ENCODE peak calls at places on chromosomes 6 and 20, in nine cellular contexts. One of them, this sample, is unnamed.

GRCh38 chr6:140314675-140315074 is 940.2 kb upstream of the CITED2 start:
- DNase-seq in breast epithelium: no peak
- DNase-seq in fibroblast of lung: no peak
- DNase-seq in ascending aorta: no peak
- DNase-seq in pancreas: no peak
- DNase-seq in fibroblast of the aortic adventitia: no peak
- DNase-seq in transverse colon: no peak
- DNase-seq in A549: no peak
- DNase-seq in cardiac muscle cell: no peak
- DNase-seq in this sample: no peak

GRCh38 chr20:61833807-61834610 is 231.7 kb downstream of the TAF4 start:
- DNase-seq in breast epithelium: no peak
- DNase-seq in fibroblast of lung: no peak
- DNase-seq in ascending aorta: no peak
- DNase-seq in pancreas: no peak
- DNase-seq in fibroblast of the aortic adventitia: no peak
- DNase-seq in transverse colon: no peak
- DNase-seq in A549: no peak
- DNase-seq in cardiac muscle cell: no peak
- DNase-seq in this sample: no peak

GRCh38 chr20:50460115-50460607 is 50.0 kb upstream of the PTPN1 start:
- DNase-seq in breast epithelium: no peak
- DNase-seq in fibroblast of lung: no peak
- DNase-seq in ascending aorta: no peak
- DNase-seq in pancreas: no peak
- DNase-seq in fibroblast of the aortic adventitia: no peak
- DNase-seq in transverse colon: no peak
- DNase-seq in A549: no peak
- DNase-seq in cardiac muscle cell: no peak
- DNase-seq in this sample: no peak

GRCh38 chr6:96509281-96509680 is 12.3 kb upstream of the UFL1 start:
- DNase-seq in breast epithelium: no peak
- DNase-seq in fibroblast of lung: no peak
- DNase-seq in ascending aorta: no peak
- DNase-seq in pancreas: no peak
- DNase-seq in fibroblast of the aortic adventitia: no peak
- DNase-seq in transverse colon: no peak
- DNase-seq in A549: no peak
- DNase-seq in cardiac muscle cell: no peak
- DNase-seq in this sample: no peak

GRCh38 chr20:47133809-47134456 is 222.6 kb downstream of the ZMYND8 start:
- DNase-seq in breast epithelium: no peak
- DNase-seq in fibroblast of lung: peak; percentile 79
- DNase-seq in ascending aorta: no peak
- DNase-seq in pancreas: no peak
- DNase-seq in fibroblast of the aortic adventitia: peak; percentile 83
- DNase-seq in transverse colon: no peak
- DNase-seq in A549: peak; percentile 37
- DNase-seq in cardiac muscle cell: no peak
- DNase-seq in this sample: no peak

GRCh38 chr6:68069921-68070709 is 565.0 kb upstream of the ADGRB3 start:
- DNase-seq in breast epithelium: no peak
- DNase-seq in fibroblast of lung: peak; percentile 1
- DNase-seq in ascending aorta: no peak
- DNase-seq in pancreas: no peak
- DNase-seq in fibroblast of the aortic adventitia: no peak
- DNase-seq in transverse colon: no peak
- DNase-seq in A549: no peak
- DNase-seq in cardiac muscle cell: no peak
- DNase-seq in this sample: no peak

GRCh38 chr6:138818496-138819194 is 22.8 kb downstream of the ECT2L start:
- DNase-seq in breast epithelium: no peak
- DNase-seq in fibroblast of lung: no peak
- DNase-seq in ascending aorta: no peak
- DNase-seq in pancreas: no peak
- DNase-seq in fibroblast of the aortic adventitia: no peak
- DNase-seq in transverse colon: no peak
- DNase-seq in A549: no peak
- DNase-seq in cardiac muscle cell: no peak
- DNase-seq in this sample: peak; percentile 75

GRCh38 chr20:16747291-16747811 is 807 bp upstream of the OTOR start:
- DNase-seq in breast epithelium: no peak
- DNase-seq in fibroblast of lung: no peak
- DNase-seq in ascending aorta: no peak
- DNase-seq in pancreas: no peak
- DNase-seq in fibroblast of the aortic adventitia: no peak
- DNase-seq in transverse colon: no peak
- DNase-seq in A549: no peak
- DNase-seq in cardiac muscle cell: no peak
- DNase-seq in this sample: no peak

GRCh38 chr6:70396796-70397729 is 16.2 kb upstream of the FAM135A start:
- DNase-seq in breast epithelium: no peak
- DNase-seq in fibroblast of lung: peak; percentile 5
- DNase-seq in ascending aorta: no peak
- DNase-seq in pancreas: no peak
- DNase-seq in fibroblast of the aortic adventitia: no peak
- DNase-seq in transverse colon: no peak
- DNase-seq in A549: no peak
- DNase-seq in cardiac muscle cell: peak; percentile 5
- DNase-seq in this sample: no peak

GRCh38 chr6:73579851-73580246 is 59.0 kb upstream of the EEF1A1 start:
- DNase-seq in breast epithelium: no peak
- DNase-seq in fibroblast of lung: peak; percentile 98
- DNase-seq in ascending aorta: no peak
- DNase-seq in pancreas: peak; percentile 28
- DNase-seq in fibroblast of the aortic adventitia: peak; percentile 98
- DNase-seq in transverse colon: no peak
- DNase-seq in A549: peak; percentile 35
- DNase-seq in cardiac muscle cell: no peak
- DNase-seq in this sample: peak; percentile 55

GRCh38 chr6:95978230-95978629 is 37.5 kb upstream of the FUT9 start:
- DNase-seq in breast epithelium: no peak
- DNase-seq in fibroblast of lung: no peak
- DNase-seq in ascending aorta: no peak
- DNase-seq in pancreas: no peak
- DNase-seq in fibroblast of the aortic adventitia: no peak
- DNase-seq in transverse colon: no peak
- DNase-seq in A549: no peak
- DNase-seq in cardiac muscle cell: no peak
- DNase-seq in this sample: no peak

GRCh38 chr6:169383265-169383664 is 129.6 kb upstream of the THBS2 start:
- DNase-seq in breast epithelium: no peak
- DNase-seq in fibroblast of lung: no peak
- DNase-seq in ascending aorta: no peak
- DNase-seq in pancreas: no peak
- DNase-seq in fibroblast of the aortic adventitia: no peak
- DNase-seq in transverse colon: no peak
- DNase-seq in A549: no peak
- DNase-seq in cardiac muscle cell: no peak
- DNase-seq in this sample: no peak

GRCh38 chr6:42545226-42545773 is 18.5 kb upstream of the UBR2 start:
- DNase-seq in breast epithelium: no peak
- DNase-seq in fibroblast of lung: no peak
- DNase-seq in ascending aorta: no peak
- DNase-seq in pancreas: no peak
- DNase-seq in fibroblast of the aortic adventitia: no peak
- DNase-seq in transverse colon: no peak
- DNase-seq in A549: no peak
- DNase-seq in cardiac muscle cell: peak; percentile 62
- DNase-seq in this sample: no peak

GRCh38 chr20:49706548-49707517 is 6.8 kb downstream of the B4GALT5 start:
- DNase-seq in breast epithelium: no peak
- DNase-seq in fibroblast of lung: no peak
- DNase-seq in ascending aorta: no peak
- DNase-seq in pancreas: no peak
- DNase-seq in fibroblast of the aortic adventitia: no peak
- DNase-seq in transverse colon: peak; percentile 48
- DNase-seq in A549: peak; percentile 42
- DNase-seq in cardiac muscle cell: peak; percentile 48
- DNase-seq in this sample: no peak

GRCh38 chr6:44503471-44503870 is 116.0 kb downstream of the CDC5L start:
- DNase-seq in breast epithelium: no peak
- DNase-seq in fibroblast of lung: no peak
- DNase-seq in ascending aorta: no peak
- DNase-seq in pancreas: no peak
- DNase-seq in fibroblast of the aortic adventitia: no peak
- DNase-seq in transverse colon: no peak
- DNase-seq in A549: no peak
- DNase-seq in cardiac muscle cell: no peak
- DNase-seq in this sample: no peak

GRCh38 chr20:1684872-1685271 is 27.3 kb upstream of the SIRPG start:
- DNase-seq in breast epithelium: no peak
- DNase-seq in fibroblast of lung: no peak
- DNase-seq in ascending aorta: no peak
- DNase-seq in pancreas: no peak
- DNase-seq in fibroblast of the aortic adventitia: no peak
- DNase-seq in transverse colon: no peak
- DNase-seq in A549: no peak
- DNase-seq in cardiac muscle cell: no peak
- DNase-seq in this sample: no peak

GRCh38 chr6:43334466-43335095 is 26.0 kb upstream of the CRIP3 start:
- DNase-seq in breast epithelium: no peak
- DNase-seq in fibroblast of lung: peak; percentile 70
- DNase-seq in ascending aorta: no peak
- DNase-seq in pancreas: no peak
- DNase-seq in fibroblast of the aortic adventitia: peak; percentile 71
- DNase-seq in transverse colon: no peak
- DNase-seq in A549: peak; percentile 25
- DNase-seq in cardiac muscle cell: peak; percentile 77
- DNase-seq in this sample: peak; percentile 20

DNA sequence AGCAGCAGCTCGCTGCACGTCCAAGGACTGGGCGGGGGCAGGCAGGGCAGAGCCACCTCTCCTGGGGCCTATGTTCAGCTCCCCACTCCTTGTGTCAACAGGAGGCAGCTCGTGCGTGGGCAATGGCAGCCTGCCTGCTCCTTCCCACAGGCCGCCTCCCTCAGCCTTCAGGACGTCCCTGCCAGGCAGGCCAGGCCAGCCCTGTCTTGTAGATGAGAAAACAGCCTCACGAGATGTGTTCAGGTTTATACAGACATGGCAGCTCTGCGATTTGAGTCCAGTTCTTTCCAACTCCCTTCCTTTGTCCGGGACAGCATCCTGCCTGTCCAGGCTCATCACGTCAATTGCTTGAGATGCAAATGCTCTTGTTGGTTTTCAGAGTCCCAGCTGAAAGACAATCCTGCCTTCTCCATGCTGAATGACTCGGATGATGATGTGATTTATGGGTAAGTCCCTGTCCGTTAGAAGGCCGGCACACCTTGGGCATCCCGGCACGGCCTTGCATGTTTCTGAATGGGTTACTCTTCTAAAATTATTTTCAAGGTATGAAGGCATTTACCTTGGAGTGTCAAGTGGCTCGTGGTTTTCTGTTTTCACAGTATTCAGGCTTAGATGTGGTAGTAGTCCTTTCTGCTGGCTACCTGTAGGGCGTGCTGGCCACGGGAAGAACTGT is 13.5 kb downstream of the DYNLT1 start:
- DNase-seq in breast epithelium: peak; percentile 77
- DNase-seq in fibroblast of lung: peak; percentile 60
- DNase-seq in ascending aorta: no peak
- DNase-seq in pancreas: no peak
- DNase-seq in fibroblast of the aortic adventitia: peak; percentile 76
- DNase-seq in transverse colon: peak; percentile 63
- DNase-seq in A549: no peak
- DNase-seq in cardiac muscle cell: no peak
- DNase-seq in this sample: no peak
- H3K4me3 ChIP-seq in breast epithelium: peak overlapping the region; percentile 15
- H3K4me3 ChIP-seq in fibroblast of lung: no peak overlapping the region
- H3K4me3 ChIP-seq in ascending aorta: no peak overlapping the region
- H3K4me3 ChIP-seq in pancreas: no peak overlapping the region
- H3K4me3 ChIP-seq in fibroblast of the aortic adventitia: peak overlapping the region; percentile 10
- H3K4me3 ChIP-seq in transverse colon: no peak overlapping the region
- H3K4me3 ChIP-seq in A549: no peak overlapping the region
- H3K4me3 ChIP-seq in cardiac muscle cell: no peak overlapping the region
- H3K4me3 ChIP-seq in this sample: no peak overlapping the region

GRCh38 chr6:97586344-97586743 is 303.3 kb upstream of the MMS22L start:
- DNase-seq in breast epithelium: no peak
- DNase-seq in fibroblast of lung: peak; percentile 43
- DNase-seq in ascending aorta: no peak
- DNase-seq in pancreas: no peak
- DNase-seq in fibroblast of the aortic adventitia: peak; percentile 1
- DNase-seq in transverse colon: no peak
- DNase-seq in A549: no peak
- DNase-seq in cardiac muscle cell: peak; percentile 50
- DNase-seq in this sample: peak; percentile 24
- TF ChIP-seq CTCF in breast epithelium: no peak
- TF ChIP-seq CTCF in fibroblast of lung: peak; percentile 29
- TF ChIP-seq CTCF in ascending aorta: no peak
- TF ChIP-seq CTCF in pancreas: no peak
- TF ChIP-seq CTCF in fibroblast of the aortic adventitia: no peak
- TF ChIP-seq CTCF in transverse colon: no peak
- TF ChIP-seq CTCF in A549: no peak
- TF ChIP-seq CTCF in cardiac muscle cell: no peak
- TF ChIP-seq CTCF in this sample: no peak

GRCh38 chr6:33198159-33198852 is 2.2 kb downstream of the RXRB start:
- DNase-seq in breast epithelium: no peak
- DNase-seq in fibroblast of lung: no peak
- DNase-seq in ascending aorta: no peak
- DNase-seq in pancreas: peak; percentile 27
- DNase-seq in fibroblast of the aortic adventitia: no peak
- DNase-seq in transverse colon: no peak
- DNase-seq in A549: no peak
- DNase-seq in cardiac muscle cell: no peak
- DNase-seq in this sample: no peak
- H3K4me3 ChIP-seq in breast epithelium: peak overlapping the region; percentile 5
- H3K4me3 ChIP-seq in fibroblast of lung: no peak overlapping the region
- H3K4me3 ChIP-seq in ascending aorta: no peak overlapping the region
- H3K4me3 ChIP-seq in pancreas: no peak overlapping the region
- H3K4me3 ChIP-seq in fibroblast of the aortic adventitia: peak overlapping the region; percentile 22
- H3K4me3 ChIP-seq in transverse colon: no peak overlapping the region
- H3K4me3 ChIP-seq in A549: no peak overlapping the region
- H3K4me3 ChIP-seq in cardiac muscle cell: no peak overlapping the region
- H3K4me3 ChIP-seq in this sample: no peak overlapping the region

GRCh38 chr20:10784337-10785183 is 110.8 kb upstream of the JAG1 start:
- DNase-seq in breast epithelium: no peak
- DNase-seq in fibroblast of lung: no peak
- DNase-seq in ascending aorta: no peak
- DNase-seq in pancreas: no peak
- DNase-seq in fibroblast of the aortic adventitia: no peak
- DNase-seq in transverse colon: no peak
- DNase-seq in A549: no peak
- DNase-seq in cardiac muscle cell: no peak
- DNase-seq in this sample: no peak

GRCh38 chr20:10781526-10781925 is 107.7 kb upstream of the JAG1 start:
- DNase-seq in breast epithelium: no peak
- DNase-seq in fibroblast of lung: no peak
- DNase-seq in ascending aorta: no peak
- DNase-seq in pancreas: no peak
- DNase-seq in fibroblast of the aortic adventitia: no peak
- DNase-seq in transverse colon: no peak
- DNase-seq in A549: no peak
- DNase-seq in cardiac muscle cell: no peak
- DNase-seq in this sample: peak; percentile 41

GRCh38 chr20:10780901-10781300 is 107.1 kb upstream of the JAG1 start:
- DNase-seq in breast epithelium: no peak
- DNase-seq in fibroblast of lung: no peak
- DNase-seq in ascending aorta: no peak
- DNase-seq in pancreas: no peak
- DNase-seq in fibroblast of the aortic adventitia: no peak
- DNase-seq in transverse colon: no peak
- DNase-seq in A549: no peak
- DNase-seq in cardiac muscle cell: peak; percentile 53
- DNase-seq in this sample: peak; percentile 20

GRCh38 chr20:10786678-10787077 is 112.9 kb upstream of the JAG1 start:
- DNase-seq in breast epithelium: no peak
- DNase-seq in fibroblast of lung: no peak
- DNase-seq in ascending aorta: no peak
- DNase-seq in pancreas: no peak
- DNase-seq in fibroblast of the aortic adventitia: no peak
- DNase-seq in transverse colon: no peak
- DNase-seq in A549: no peak
- DNase-seq in cardiac muscle cell: no peak
- DNase-seq in this sample: no peak

GRCh38 chr20:10783660-10784336 is 110.0 kb upstream of the JAG1 start:
- DNase-seq in breast epithelium: no peak
- DNase-seq in fibroblast of lung: no peak
- DNase-seq in ascending aorta: no peak
- DNase-seq in pancreas: no peak
- DNase-seq in fibroblast of the aortic adventitia: no peak
- DNase-seq in transverse colon: no peak
- DNase-seq in A549: no peak
- DNase-seq in cardiac muscle cell: no peak
- DNase-seq in this sample: no peak
- TF ChIP-seq CTCF in breast epithelium: no peak
- TF ChIP-seq CTCF in fibroblast of lung: no peak
- TF ChIP-seq CTCF in ascending aorta: no peak
- TF ChIP-seq CTCF in pancreas: no peak
- TF ChIP-seq CTCF in fibroblast of the aortic adventitia: no peak
- TF ChIP-seq CTCF in transverse colon: no peak
- TF ChIP-seq CTCF in A549: no peak
- TF ChIP-seq CTCF in cardiac muscle cell: no peak
- TF ChIP-seq CTCF in this sample: no peak